ENCODE peak calls at places on chromosome 3, in four cellular contexts. Y is EL, X is nephron progenitor cell, H is fibroblast of the conjunctiva. F is an unnamed sample.

GRCh38 chr3:158718490-158719170 is 13.6 kb downstream of the RARRES1 start:
- DNase-seq in Y (peak), X (no peak), H (peak), F (peak)

GRCh38 chr3:71052725-71053124 is 530.8 kb downstream of the FOXP1 start:
- DNase-seq in Y (no peak), X (no peak), H (no peak), F (no peak)

GRCh38 chr3:76065975-76066374 is 280.6 kb upstream of the ZNF717 start:
- DNase-seq in Y (no peak), X (no peak), H (no peak), F (no peak)

GRCh38 chr3:147699175-147699838 is 290.1 kb downstream of the ZIC1 start:
- DNase-seq in Y (peak), X (no peak), H (peak), F (no peak)

GRCh38 chr3:184513276-184514150 is 48.1 kb upstream of the EPHB3 start:
- DNase-seq in Y (peak), X (peak), H (peak), F (peak)

GRCh38 chr3:64655160-64655559 is 32.6 kb downstream of the ADAMTS9 start:
- DNase-seq in Y (no peak), X (no peak), H (no peak), F (no peak)

GRCh38 chr3:14001136-14001535 is 121.3 kb upstream of the WNT7A start:
- DNase-seq in Y (peak), X (no peak), H (peak), F (no peak)

GRCh38 chr3:83011471-83011870 is 1250.0 kb upstream of the GBE1 start:
- DNase-seq in Y (no peak), X (no peak), H (no peak), F (no peak)

GRCh38 chr3:141940204-141940776 is 63.8 kb downstream of the ATP1B3 start:
- DNase-seq in Y (peak), X (no peak), H (peak), F (no peak)

GRCh38 chr3:27677554-27677953 is 44.6 kb downstream of the EOMES start:
- DNase-seq in Y (peak), X (no peak), H (peak), F (peak)

GRCh38 chr3:38067508-38068233 is 28.7 kb downstream of the DLEC1 start:
- DNase-seq in Y (no peak), X (no peak), H (no peak), F (no peak)

GRCh38 chr3:66419053-66419440 is 81.8 kb downstream of the LRIG1 start:
- DNase-seq in Y (no peak), X (no peak), H (no peak), F (no peak)

GRCh38 chr3:4656059-4656458 is 162.9 kb downstream of the ITPR1 start:
- DNase-seq in Y (peak), X (peak), H (peak), F (peak)

GRCh38 chr3:144361002-144361401 is 389.4 kb downstream of the DIPK2A start:
- DNase-seq in Y (peak), X (no peak), H (no peak), F (no peak)

GRCh38 chr3:153624310-153625030 is 462.4 kb downstream of the RAP2B start:
- DNase-seq in Y (no peak), X (no peak), H (no peak), F (no peak)

GRCh38 chr3:107660316-107660976 is 137.7 kb downstream of the BBX start:
- DNase-seq in Y (peak), X (no peak), H (peak), F (peak)

GRCh38 chr3:31027914-31028313 is 133.5 kb upstream of the GADL1 start:
- DNase-seq in Y (no peak), X (no peak), H (no peak), F (no peak)

GRCh38 chr3:20038679-20039078 is 1.6 kb upstream of the KAT2B start:
- DNase-seq in Y (no peak), X (no peak), H (no peak), F (no peak)

GRCh38 chr3:161854232-161854771 is 357.7 kb downstream of the OTOL1 start:
- DNase-seq in Y (peak), X (peak), H (peak), F (no peak)

GRCh38 chr3:47162695-47163022 is 1.3 kb downstream of the SETD2 start:
- DNase-seq in Y (no peak), X (no peak), H (no peak), F (no peak)

GRCh38 chr3:88231632-88232031 is 81.9 kb downstream of the C3orf38 start:
- DNase-seq in Y (no peak), X (no peak), H (no peak), F (no peak)

GRCh38 chr3:11536132-11536935 is 107.4 kb downstream of the VGLL4 start:
- DNase-seq in Y (no peak), X (no peak), H (no peak), F (no peak)

GRCh38 chr3:9669720-9670432 is 20.6 kb downstream of the MTMR14 start:
- DNase-seq in Y (peak), X (no peak), H (no peak), F (no peak)

GRCh38 chr3:30553641-30554316 is 52.6 kb upstream of the TGFBR2 start:
- DNase-seq in Y (peak), X (no peak), H (no peak), F (no peak)

GRCh38 chr3:149808209-149808829 is 4.7 kb upstream of the RNF13 start:
- DNase-seq in Y (peak), X (peak), H (peak), F (no peak)

GRCh38 chr3:159762981-159763465 is 225.6 kb upstream of the IL12A start:
- DNase-seq in Y (peak), X (peak), H (no peak), F (peak)

GRCh38 chr3:156299569-156299968 is 179.2 kb downstream of the KCNAB1 start:
- DNase-seq in Y (no peak), X (no peak), H (no peak), F (no peak)

F was measured in smooth muscle cell of the brain vasculature.